ENCODE peak calls at places on chromosomes 16 and 17, in five cellular contexts. One of them, this sample, is unnamed.

GRCh38 chr17:35499548-35499947 is 37.9 kb downstream of the SLFN12L start:
- DNase-seq in neuronal stem cell: no peak
- DNase-seq in IMR-90: no peak
- DNase-seq in fibroblast of lung: no peak
- DNase-seq in K562: no peak
- DNase-seq in this sample: no peak

GRCh38 chr17:50763716-50764450 is 3.4 kb downstream of the ANKRD40CL start:
- DNase-seq in neuronal stem cell: no peak
- DNase-seq in IMR-90: no peak
- DNase-seq in fibroblast of lung: no peak
- DNase-seq in K562: no peak
- DNase-seq in this sample: no peak

GRCh38 chr16:71700822-71701221 is 23.7 kb downstream of the PHLPP2 start:
- DNase-seq in neuronal stem cell: no peak
- DNase-seq in IMR-90: no peak
- DNase-seq in fibroblast of lung: no peak
- DNase-seq in K562: no peak
- DNase-seq in this sample: no peak

GRCh38 chr16:83068686-83069085 is 441.9 kb downstream of the CDH13 start:
- DNase-seq in neuronal stem cell: no peak
- DNase-seq in IMR-90: peak; percentile 46
- DNase-seq in fibroblast of lung: peak; percentile 42
- DNase-seq in K562: no peak
- DNase-seq in this sample: peak; percentile 89

GRCh38 chr16:6558661-6559060 is 774.0 kb upstream of the RBFOX1 start:
- DNase-seq in neuronal stem cell: no peak
- DNase-seq in IMR-90: no peak
- DNase-seq in fibroblast of lung: no peak
- DNase-seq in K562: no peak
- DNase-seq in this sample: no peak

GRCh38 chr17:50596191-50597037 is 35.9 kb downstream of the CACNA1G start:
- DNase-seq in neuronal stem cell: no peak
- DNase-seq in IMR-90: no peak
- DNase-seq in fibroblast of lung: no peak
- DNase-seq in K562: peak; percentile 69
- DNase-seq in this sample: no peak

GRCh38 chr17:63039899-63040602 is 74.0 kb downstream of the TANC2 start:
- DNase-seq in neuronal stem cell: no peak
- DNase-seq in IMR-90: peak; percentile 56
- DNase-seq in fibroblast of lung: peak; percentile 84
- DNase-seq in K562: no peak
- DNase-seq in this sample: no peak

GRCh38 chr17:15453246-15453645 is 14.2 kb downstream of the CDRT4 start:
- DNase-seq in neuronal stem cell: no peak
- DNase-seq in IMR-90: peak; percentile 29
- DNase-seq in fibroblast of lung: peak; percentile 73
- DNase-seq in K562: no peak
- DNase-seq in this sample: no peak

GRCh38 chr16:4338125-4338582 is 13.0 kb downstream of the PAM16 start:
- DNase-seq in neuronal stem cell: no peak
- DNase-seq in IMR-90: no peak
- DNase-seq in fibroblast of lung: no peak
- DNase-seq in K562: no peak
- DNase-seq in this sample: no peak

GRCh38 chr17:7323731-7324437 is 5.3 kb downstream of the NEURL4 start:
- DNase-seq in neuronal stem cell: no peak
- DNase-seq in IMR-90: peak; percentile 17
- DNase-seq in fibroblast of lung: no peak
- DNase-seq in K562: peak; percentile 49
- DNase-seq in this sample: peak; percentile 73

GRCh38 chr17:77865109-77865611 is 93.3 kb upstream of the TNRC6C start:
- DNase-seq in neuronal stem cell: no peak
- DNase-seq in IMR-90: no peak
- DNase-seq in fibroblast of lung: no peak
- DNase-seq in K562: no peak
- DNase-seq in this sample: no peak

GRCh38 chr16:77307764-77308561 is 108.8 kb downstream of the SYCE1L start:
- DNase-seq in neuronal stem cell: no peak
- DNase-seq in IMR-90: peak; percentile 50
- DNase-seq in fibroblast of lung: peak; percentile 90
- DNase-seq in K562: no peak
- DNase-seq in this sample: no peak

GRCh38 chr17:45123076-45123770 is 9.1 kb downstream of the PLCD3 start:
- DNase-seq in neuronal stem cell: no peak
- DNase-seq in IMR-90: no peak
- DNase-seq in fibroblast of lung: no peak
- DNase-seq in K562: no peak
- DNase-seq in this sample: no peak

GRCh38 chr17:177762-178161 is 3.7 kb downstream of the DOC2B start:
- DNase-seq in neuronal stem cell: no peak
- DNase-seq in IMR-90: no peak
- DNase-seq in fibroblast of lung: no peak
- DNase-seq in K562: no peak
- DNase-seq in this sample: no peak

GRCh38 chr17:45320349-45320930 is 3.6 kb upstream of the MAP3K14 start:
- DNase-seq in neuronal stem cell: no peak
- DNase-seq in IMR-90: peak; percentile 56
- DNase-seq in fibroblast of lung: peak; percentile 90
- DNase-seq in K562: no peak
- DNase-seq in this sample: no peak

GRCh38 chr17:57649731-57650484 is 95.2 kb downstream of the CCDC182 start:
- DNase-seq in neuronal stem cell: no peak
- DNase-seq in IMR-90: peak; percentile 66
- DNase-seq in fibroblast of lung: peak; percentile 84
- DNase-seq in K562: peak; percentile 21
- DNase-seq in this sample: no peak

GRCh38 chr17:31068291-31068690 is 26.5 kb upstream of the NF1 start:
- DNase-seq in neuronal stem cell: no peak
- DNase-seq in IMR-90: peak; percentile 41
- DNase-seq in fibroblast of lung: no peak
- DNase-seq in K562: peak; percentile 46
- DNase-seq in this sample: peak; percentile 92

GRCh38 chr16:8376858-8377257 is 213.5 kb downstream of the TMEM114 start:
- DNase-seq in neuronal stem cell: no peak
- DNase-seq in IMR-90: no peak
- DNase-seq in fibroblast of lung: no peak
- DNase-seq in K562: no peak
- DNase-seq in this sample: no peak

GRCh38 chr16:53769185-53769584 is 65.2 kb downstream of the FTO start:
- DNase-seq in neuronal stem cell: no peak
- DNase-seq in IMR-90: no peak
- DNase-seq in fibroblast of lung: no peak
- DNase-seq in K562: no peak
- DNase-seq in this sample: no peak

GRCh38 chr17:73683788-73684582 is 39.7 kb upstream of the SDK2 start:
- DNase-seq in neuronal stem cell: no peak
- DNase-seq in IMR-90: no peak
- DNase-seq in fibroblast of lung: no peak
- DNase-seq in K562: no peak
- DNase-seq in this sample: no peak

GRCh38 chr17:61669522-61669921 is 78.5 kb upstream of the NACA2 start:
- DNase-seq in neuronal stem cell: no peak
- DNase-seq in IMR-90: no peak
- DNase-seq in fibroblast of lung: no peak
- DNase-seq in K562: no peak
- DNase-seq in this sample: no peak

GRCh38 chr16:56814537-56815432 is 50.2 kb upstream of the SLC12A3 start:
- DNase-seq in neuronal stem cell: no peak
- DNase-seq in IMR-90: no peak
- DNase-seq in fibroblast of lung: peak; percentile 56
- DNase-seq in K562: no peak
- DNase-seq in this sample: no peak

GRCh38 chr17:77400445-77400870 is 259.7 kb downstream of the SEC14L1 start:
- DNase-seq in neuronal stem cell: no peak
- DNase-seq in IMR-90: no peak
- DNase-seq in fibroblast of lung: no peak
- DNase-seq in K562: peak; percentile 42
- DNase-seq in this sample: peak; percentile 88

GRCh38 chr16:79623076-79623475 is 22.5 kb upstream of the MAF start:
- DNase-seq in neuronal stem cell: no peak
- DNase-seq in IMR-90: no peak
- DNase-seq in fibroblast of lung: no peak
- DNase-seq in K562: no peak
- DNase-seq in this sample: no peak

GRCh38 chr17:5797447-5797846 is 213.1 kb upstream of the NLRP1 start:
- DNase-seq in neuronal stem cell: no peak
- DNase-seq in IMR-90: no peak
- DNase-seq in fibroblast of lung: no peak
- DNase-seq in K562: no peak
- DNase-seq in this sample: no peak

GRCh38 chr16:18803569-18804462 is 2.5 kb upstream of the ARL6IP1 start:
- DNase-seq in neuronal stem cell: no peak
- DNase-seq in IMR-90: peak; percentile 42
- DNase-seq in fibroblast of lung: peak; percentile 65
- DNase-seq in K562: no peak
- DNase-seq in this sample: no peak

GRCh38 chr16:12575288-12575687 is 228.4 kb downstream of the CPPED1 start:
- DNase-seq in neuronal stem cell: no peak
- DNase-seq in IMR-90: no peak
- DNase-seq in fibroblast of lung: no peak
- DNase-seq in K562: no peak
- DNase-seq in this sample: no peak

GRCh38 chr16:53091508-53092211 is 36.9 kb downstream of the CHD9 start:
- DNase-seq in neuronal stem cell: peak; percentile 37
- DNase-seq in IMR-90: peak; percentile 92
- DNase-seq in fibroblast of lung: peak; percentile 95
- DNase-seq in K562: no peak
- DNase-seq in this sample: peak; percentile 72

GRCh38 chr16:53465606-53466290 is 31.5 kb downstream of the RBL2 start:
- DNase-seq in neuronal stem cell: no peak
- DNase-seq in IMR-90: peak; percentile 80
- DNase-seq in fibroblast of lung: peak; percentile 82
- DNase-seq in K562: no peak
- DNase-seq in this sample: no peak

GRCh38 chr17:1552911-1553310 is 9.7 kb downstream of the PITPNA start:
- DNase-seq in neuronal stem cell: no peak
- DNase-seq in IMR-90: no peak
- DNase-seq in fibroblast of lung: no peak
- DNase-seq in K562: no peak
- DNase-seq in this sample: no peak

GRCh38 chr16:35102780-35103403 is 1643.5 kb downstream of the TP53TG3F start:
- DNase-seq in neuronal stem cell: no peak
- DNase-seq in IMR-90: no peak
- DNase-seq in fibroblast of lung: no peak
- DNase-seq in K562: peak; percentile 29
- DNase-seq in this sample: peak; percentile 59
- H3K9ac ChIP-seq in neuronal stem cell: no peak overlapping the region
- H3K9ac ChIP-seq in IMR-90: no peak overlapping the region
- H3K9ac ChIP-seq in fibroblast of lung: no peak overlapping the region
- H3K9ac ChIP-seq in K562: no peak overlapping the region
- H3K9ac ChIP-seq in this sample: no peak overlapping the region

GRCh38 chr16:50665128-50665878 is 15.8 kb downstream of the SNX20 start:
- DNase-seq in neuronal stem cell: peak; percentile 71
- DNase-seq in IMR-90: peak; percentile 57
- DNase-seq in fibroblast of lung: peak; percentile 45
- DNase-seq in K562: peak; percentile 76
- DNase-seq in this sample: peak; percentile 89
- H3K4me3 ChIP-seq in neuronal stem cell: peak overlapping the region; percentile 47
- H3K4me3 ChIP-seq in IMR-90: peak overlapping the region; percentile 47
- H3K4me3 ChIP-seq in fibroblast of lung: peak overlapping the region; percentile 44
- H3K4me3 ChIP-seq in K562: no peak overlapping the region
- H3K4me3 ChIP-seq in this sample: no peak overlapping the region

DNA sequence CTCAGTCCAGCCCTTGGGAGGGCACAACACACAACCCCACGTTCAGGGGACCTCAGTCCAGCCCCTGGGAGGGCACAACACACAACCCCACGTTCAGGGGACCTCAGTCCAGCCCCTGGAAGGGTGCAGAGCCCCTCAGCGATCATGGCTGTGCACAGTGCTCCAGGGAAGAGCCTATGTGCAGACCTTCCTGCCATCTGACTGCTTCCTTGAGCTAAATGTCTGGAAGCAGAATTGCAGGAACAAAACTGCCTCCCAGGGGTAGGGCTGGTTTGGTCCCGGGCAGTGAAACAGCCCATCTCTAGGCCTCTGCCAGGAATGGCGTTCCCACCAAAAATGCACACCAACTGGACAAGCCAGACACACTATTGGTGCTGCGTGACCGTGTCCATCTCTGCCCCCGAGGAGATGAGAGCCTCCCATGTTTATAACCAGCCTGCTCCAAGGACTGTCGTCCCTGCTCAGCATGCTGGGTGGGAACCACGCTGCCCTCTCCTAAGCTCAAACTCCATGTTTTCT is 44.0 kb downstream of the ZNF276 start:
- DNase-seq in neuronal stem cell: no peak
- DNase-seq in IMR-90: no peak
- DNase-seq in fibroblast of lung: no peak
- DNase-seq in K562: no peak
- DNase-seq in this sample: no peak
- H3K9ac ChIP-seq in neuronal stem cell: no peak overlapping the region
- H3K9ac ChIP-seq in IMR-90: no peak overlapping the region
- H3K9ac ChIP-seq in fibroblast of lung: no peak overlapping the region
- H3K9ac ChIP-seq in K562: no peak overlapping the region
- H3K9ac ChIP-seq in this sample: peak overlapping the region; percentile 61

DNA sequence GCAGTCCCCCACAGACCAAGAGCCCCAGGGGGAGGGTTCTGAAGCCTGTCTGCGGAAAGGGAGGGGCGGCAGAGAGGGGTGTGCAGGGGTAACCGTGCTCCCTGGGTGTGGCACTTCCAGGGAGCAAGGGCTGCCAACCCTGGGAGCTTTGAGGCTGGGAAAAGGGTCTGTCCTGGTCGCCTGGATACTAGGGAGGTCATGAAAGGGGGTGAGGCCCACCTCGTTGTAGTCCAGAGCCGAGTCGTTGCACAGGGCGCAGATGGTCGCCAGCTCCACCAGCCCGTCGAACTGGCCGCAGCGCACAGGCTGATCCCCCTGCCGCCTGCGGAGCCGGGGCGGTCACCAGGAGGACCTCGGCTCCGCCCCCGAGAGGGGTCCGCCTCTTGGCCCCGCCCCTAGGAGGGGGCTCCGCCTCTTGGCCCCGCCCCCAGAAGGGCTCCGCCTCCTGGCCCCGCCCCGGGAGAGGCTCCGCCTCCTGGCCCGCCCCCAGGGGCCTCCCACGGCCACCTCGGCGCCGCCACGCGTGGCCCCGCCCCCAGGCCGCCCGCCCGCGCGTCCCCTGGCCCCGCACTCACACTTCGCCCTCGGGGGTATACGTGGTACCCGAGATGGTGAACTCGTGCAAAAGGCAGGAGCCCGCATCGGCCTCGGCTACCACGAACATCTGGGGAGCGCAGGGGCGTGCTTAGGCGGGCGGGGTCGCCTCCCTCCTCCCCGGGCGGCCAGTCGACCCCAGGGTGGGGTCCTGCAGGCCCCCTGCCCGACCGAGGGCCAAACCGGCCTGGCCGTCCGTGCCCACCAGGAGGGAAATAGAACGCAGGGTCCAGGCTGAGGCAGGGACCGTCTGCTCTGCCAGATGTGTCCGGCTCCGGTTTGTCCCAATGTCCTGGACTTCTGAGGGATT is 19.5 kb downstream of the ATP2A3 start:
- DNase-seq in neuronal stem cell: peak; percentile 82
- DNase-seq in IMR-90: peak; percentile 26
- DNase-seq in fibroblast of lung: peak; percentile 41
- DNase-seq in K562: peak; percentile 97
- DNase-seq in this sample: peak; percentile 84
- H3K4me3 ChIP-seq in neuronal stem cell: peak overlapping the region; percentile 85
- H3K4me3 ChIP-seq in IMR-90: peak overlapping the region; percentile 51
- H3K4me3 ChIP-seq in fibroblast of lung: no peak overlapping the region
- H3K4me3 ChIP-seq in K562: peak overlapping the region; percentile 30
- H3K4me3 ChIP-seq in this sample: no peak overlapping the region

GRCh38 chr17:48522990-48523389 is 7.8 kb downstream of the HOXB1 start:
- DNase-seq in neuronal stem cell: no peak
- DNase-seq in IMR-90: no peak
- DNase-seq in fibroblast of lung: no peak
- DNase-seq in K562: no peak
- DNase-seq in this sample: no peak
- H3K9ac ChIP-seq in neuronal stem cell: no peak overlapping the region
- H3K9ac ChIP-seq in IMR-90: no peak overlapping the region
- H3K9ac ChIP-seq in fibroblast of lung: no peak overlapping the region
- H3K9ac ChIP-seq in K562: peak overlapping the region; percentile 55
- H3K9ac ChIP-seq in this sample: no peak overlapping the region